ENCODE peak calls at places on chromosomes 1 and 21, in nine cellular contexts. I is HFF-Myc, E is ovary, Y is GM10248, X is adrenal gland, C is endothelial cell of umbilical vein, Z is HFFc6, W is foreskin fibroblast, M is neural crest cell. U is an unnamed sample.

GRCh38 chr21:27590271-27590670 is 623.4 kb upstream of the ADAMTS5 start:
- DNase-seq in I (no peak), E (no peak), Y (no peak), X (no peak), C (peak; percentile 74), Z (no peak), W (peak; percentile 85), M (no peak), U (no peak)

GRCh38 chr1:165610866-165611265 is 20.2 kb upstream of the MGST3 start:
- DNase-seq in I (no peak), E (no peak), Y (no peak), X (no peak), C (no peak), Z (no peak), W (no peak), M (no peak), U (no peak)

GRCh38 chr1:119276558-119276957 is 92.0 kb upstream of the HAO2 start:
- DNase-seq in I (no peak), E (no peak), Y (no peak), X (no peak), C (no peak), Z (no peak), W (no peak), M (no peak), U (no peak)

GRCh38 chr1:112704511-112704907 is 2.4 kb downstream of the RHOC start:
- DNase-seq in I (no peak), E (no peak), Y (no peak), X (peak; percentile 30), C (no peak), Z (no peak), W (no peak), M (no peak), U (no peak)

GRCh38 chr1:77281491-77282186 is at the start of gene AK5:
- DNase-seq in I (no peak), E (no peak), Y (peak; percentile 51), X (peak; percentile 14), C (peak; percentile 59), Z (peak; percentile 30), W (peak; percentile 64), M (peak; percentile 47), U (peak; percentile 36)

GRCh38 chr1:215566556-215567490 is at the start of gene KCTD3:
- DNase-seq in I (peak; percentile 49), E (peak; percentile 66), Y (no peak), X (peak; percentile 82), C (peak; percentile 74), Z (peak; percentile 68), W (peak; percentile 75), M (peak; percentile 72), U (peak; percentile 81)

GRCh38 chr1:17527036-17527914 is 12.2 kb upstream of the ARHGEF10L start:
- DNase-seq in I (no peak), E (no peak), Y (no peak), X (peak; percentile 67), C (no peak), Z (no peak), W (no peak), M (no peak), U (no peak)

GRCh38 chr1:2193514-2194251 is 889 bp downstream of the FAAP20 start:
- DNase-seq in I (no peak), E (no peak), Y (no peak), X (no peak), C (no peak), Z (no peak), W (no peak), M (no peak), U (no peak)

GRCh38 chr1:64474639-64475038 is 4.7 kb downstream of the CACHD1 start:
- DNase-seq in I (no peak), E (peak; percentile 39), Y (no peak), X (peak; percentile 90), C (no peak), Z (no peak), W (peak; percentile 5), M (no peak), U (no peak)

GRCh38 chr1:97164276-97164639 is 442.7 kb downstream of the PTBP2 start:
- DNase-seq in I (no peak), E (no peak), Y (no peak), X (no peak), C (no peak), Z (no peak), W (no peak), M (no peak), U (no peak)

DNA sequence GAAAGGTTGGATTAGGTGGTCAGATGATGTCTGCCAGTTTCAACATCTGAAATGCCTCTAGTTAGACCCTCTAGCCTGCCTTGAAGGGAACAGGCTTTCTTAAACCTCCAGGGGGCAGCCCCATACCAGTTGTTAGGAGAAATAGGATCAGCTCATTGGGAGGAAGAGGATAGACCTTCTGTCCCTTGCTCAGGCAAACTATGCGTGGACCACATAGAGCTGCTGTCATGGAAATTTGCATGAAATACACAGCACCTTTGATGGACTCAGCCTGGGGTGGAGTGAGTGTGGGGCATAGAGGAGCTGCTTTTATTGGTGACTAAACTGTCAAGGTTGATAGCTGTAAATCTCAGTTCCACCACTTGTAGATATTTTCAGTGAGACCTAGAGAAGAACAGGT is 38.4 kb upstream of the SPAG17 start:
- DNase-seq in I (no peak), E (no peak), Y (no peak), X (no peak), C (no peak), Z (no peak), W (no peak), M (peak; percentile 42), U (no peak)
- TF ChIP-seq CTCF in I (peak; percentile 60), E (no peak), Y (peak; percentile 10), X (no peak), C (no peak), Z (peak; percentile 53), W (peak; percentile 47), M (peak; percentile 63), U (peak; percentile 28)

GRCh38 chr1:203800001-203800400 is 4.6 kb downstream of the ZBED6 start:
- DNase-seq in I (no peak), E (no peak), Y (no peak), X (no peak), C (peak; percentile 23), Z (no peak), W (no peak), M (no peak), U (no peak)

GRCh38 chr1:203799157-203799556 is 3.7 kb downstream of the ZBED6 start:
- DNase-seq in I (no peak), E (no peak), Y (no peak), X (peak; percentile 51), C (no peak), Z (no peak), W (no peak), M (no peak), U (no peak)

GRCh38 chr1:203797216-203797615 is 1.8 kb downstream of the ZBED6 start:
- DNase-seq in I (no peak), E (no peak), Y (no peak), X (no peak), C (no peak), Z (no peak), W (no peak), M (no peak), U (no peak)

GRCh38 chr1:203796223-203796747 is 862 bp downstream of the ZBED6 start:
- DNase-seq in I (no peak), E (no peak), Y (no peak), X (peak; percentile 35), C (peak; percentile 49), Z (peak; percentile 20), W (no peak), M (peak; percentile 22), U (peak; percentile 23)

DNA sequence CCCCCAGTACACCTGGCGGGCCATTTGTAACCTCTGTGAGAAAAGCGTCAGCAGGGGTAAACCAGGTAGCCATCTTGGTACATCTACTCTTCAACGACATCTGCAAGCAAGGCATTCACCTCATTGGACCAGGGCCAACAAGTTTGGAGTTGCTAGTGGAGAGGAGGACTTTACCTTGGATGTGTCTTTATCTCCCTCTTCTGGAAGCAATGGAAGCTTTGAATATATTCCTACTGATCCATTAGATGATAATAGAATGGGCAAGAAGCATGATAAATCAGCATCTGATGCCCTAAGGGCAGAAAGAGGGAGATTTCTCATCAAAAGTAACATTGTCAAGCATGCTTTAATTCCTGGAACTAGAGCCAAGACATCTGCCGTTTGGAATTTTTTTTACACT is 2.5 kb downstream of the ZBED6 start:
- DNase-seq in I (no peak), E (no peak), Y (no peak), X (no peak), C (no peak), Z (peak; percentile 50), W (no peak), M (no peak), U (no peak)
- TF ChIP-seq CTCF in I (peak; percentile 6), E (no peak), Y (no peak), X (no peak), C (no peak), Z (peak; percentile 49), W (no peak), M (no peak), U (no peak)

GRCh38 chr1:89276690-89277089 is 4.0 kb upstream of the GBP5 start:
- DNase-seq in I (no peak), E (no peak), Y (no peak), X (no peak), C (no peak), Z (no peak), W (no peak), M (no peak), U (no peak)
- TF ChIP-seq CTCF in I (no peak), E (no peak), Y (peak; percentile 9), X (no peak), C (no peak), Z (peak; percentile 21), W (peak; percentile 11), M (no peak), U (peak; percentile 7)

GRCh38 chr1:3249846-3250501 is 181.0 kb downstream of the PRDM16 start:
- DNase-seq in I (no peak), E (no peak), Y (no peak), X (no peak), C (no peak), Z (no peak), W (no peak), M (peak; percentile 53), U (no peak)

GRCh38 chr1:3250624-3251023 is 181.6 kb downstream of the PRDM16 start:
- DNase-seq in I (no peak), E (no peak), Y (no peak), X (no peak), C (no peak), Z (no peak), W (no peak), M (no peak), U (no peak)

GRCh38 chr1:3247521-3248031 is 178.6 kb downstream of the PRDM16 start:
- DNase-seq in I (no peak), E (no peak), Y (no peak), X (no peak), C (no peak), Z (no peak), W (no peak), M (no peak), U (no peak)

GRCh38 chr1:3248416-3249141 is 179.6 kb downstream of the PRDM16 start:
- DNase-seq in I (no peak), E (no peak), Y (no peak), X (no peak), C (no peak), Z (no peak), W (no peak), M (peak; percentile 26), U (no peak)

DNA sequence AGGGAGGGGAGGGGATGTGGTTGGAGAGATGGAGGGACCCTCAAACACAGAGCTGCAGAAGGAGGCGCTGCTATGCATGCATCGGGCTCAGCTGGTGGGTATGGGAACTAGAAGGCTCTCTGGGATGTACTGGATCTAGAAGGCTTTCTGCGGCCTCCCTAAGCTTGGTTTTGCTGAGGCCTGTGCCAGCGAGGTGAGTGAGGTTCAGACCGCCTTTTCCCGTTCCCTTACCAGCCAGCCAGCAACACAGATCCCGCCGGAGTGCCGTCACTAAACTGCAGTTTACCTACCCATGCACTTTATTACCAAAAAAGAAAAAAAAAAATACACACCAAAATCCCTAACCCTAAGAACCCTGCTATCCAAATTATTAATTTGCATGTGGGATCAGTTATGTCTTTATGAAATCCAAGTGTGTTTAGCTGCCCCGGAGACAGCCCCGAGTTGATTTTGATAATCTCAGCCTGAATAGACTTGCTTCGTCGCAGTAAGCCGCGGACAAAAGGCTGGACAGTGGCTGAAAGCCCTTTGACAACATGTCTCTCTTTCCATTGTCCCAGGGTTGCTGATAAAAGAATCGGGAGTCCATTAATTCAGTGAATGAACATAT is 180.3 kb downstream of the PRDM16 start:
- DNase-seq in I (no peak), E (no peak), Y (no peak), X (no peak), C (no peak), Z (no peak), W (no peak), M (peak; percentile 29), U (no peak)
- TF ChIP-seq CTCF in I (no peak), E (no peak), Y (no peak), X (no peak), C (no peak), Z (no peak), W (no peak), M (no peak), U (no peak)